ENCODE peak calls at places on chromosomes 5 and 9, in four cellular contexts. One of them, this sample, is unnamed.

GRCh38 chr9:15837079-15837679 is 284.3 kb downstream of the CCDC171 start:
- DNase-seq in K562: peak
- DNase-seq in HepG2: peak
- DNase-seq in GM12878: peak
- DNase-seq in this sample: peak

GRCh38 chr5:180299526-180299925 is 7.6 kb upstream of the MAPK9 start:
- DNase-seq in K562: no peak
- DNase-seq in HepG2: no peak
- DNase-seq in GM12878: no peak
- DNase-seq in this sample: no peak

GRCh38 chr9:128716581-128717254 is 7.2 kb downstream of the ZDHHC12 start:
- DNase-seq in K562: no peak
- DNase-seq in HepG2: no peak
- DNase-seq in GM12878: no peak
- DNase-seq in this sample: no peak

GRCh38 chr5:31186672-31187267 is 6.7 kb upstream of the CDH6 start:
- DNase-seq in K562: peak
- DNase-seq in HepG2: peak
- DNase-seq in GM12878: no peak
- DNase-seq in this sample: peak

GRCh38 chr5:179209359-179210150 is 135.7 kb downstream of the ADAMTS2 start:
- DNase-seq in K562: no peak
- DNase-seq in HepG2: no peak
- DNase-seq in GM12878: no peak
- DNase-seq in this sample: no peak

GRCh38 chr5:1010181-1010510 is 1.5 kb downstream of the NKD2 start:
- DNase-seq in K562: peak
- DNase-seq in HepG2: peak
- DNase-seq in GM12878: no peak
- DNase-seq in this sample: no peak

GRCh38 chr5:14400085-14400484 is 181.5 kb upstream of the OTULINL start:
- DNase-seq in K562: no peak
- DNase-seq in HepG2: no peak
- DNase-seq in GM12878: no peak
- DNase-seq in this sample: no peak

GRCh38 chr9:110443146-110443877 is 105.6 kb upstream of the TXNDC8 start:
- DNase-seq in K562: no peak
- DNase-seq in HepG2: peak
- DNase-seq in GM12878: no peak
- DNase-seq in this sample: no peak

GRCh38 chr5:74251106-74252032 is 389.2 kb downstream of the ENC1 start:
- DNase-seq in K562: peak
- DNase-seq in HepG2: peak
- DNase-seq in GM12878: no peak
- DNase-seq in this sample: no peak

GRCh38 chr5:115194671-115195070 is 25.0 kb upstream of the TRIM36 start:
- DNase-seq in K562: no peak
- DNase-seq in HepG2: peak
- DNase-seq in GM12878: no peak
- DNase-seq in this sample: no peak

GRCh38 chr5:147093138-147093537 is 141.7 kb upstream of the STK32A start:
- DNase-seq in K562: no peak
- DNase-seq in HepG2: no peak
- DNase-seq in GM12878: no peak
- DNase-seq in this sample: no peak

GRCh38 chr9:126504977-126505455 is 108.7 kb upstream of the LMX1B start:
- DNase-seq in K562: no peak
- DNase-seq in HepG2: no peak
- DNase-seq in GM12878: no peak
- DNase-seq in this sample: no peak

GRCh38 chr5:1661831-1662558 is 137.6 kb downstream of the MRPL36 start:
- DNase-seq in K562: no peak
- DNase-seq in HepG2: no peak
- DNase-seq in GM12878: no peak
- DNase-seq in this sample: no peak

GRCh38 chr9:36772449-36773370 is 200.0 kb downstream of the MELK start:
- DNase-seq in K562: no peak
- DNase-seq in HepG2: no peak
- DNase-seq in GM12878: no peak
- DNase-seq in this sample: no peak

GRCh38 chr9:134291452-134291881 is 34.8 kb upstream of the RXRA start:
- DNase-seq in K562: no peak
- DNase-seq in HepG2: peak
- DNase-seq in GM12878: no peak
- DNase-seq in this sample: no peak

GRCh38 chr5:55418994-55419991 is 111.5 kb downstream of the MTREX start:
- DNase-seq in K562: no peak
- DNase-seq in HepG2: peak
- DNase-seq in GM12878: no peak
- DNase-seq in this sample: no peak

GRCh38 chr9:4603830-4604229 is 58.3 kb upstream of the PLPP6 start:
- DNase-seq in K562: no peak
- DNase-seq in HepG2: no peak
- DNase-seq in GM12878: no peak
- DNase-seq in this sample: no peak

GRCh38 chr9:87545858-87546257 is 48.2 kb downstream of the DAPK1 start:
- DNase-seq in K562: no peak
- DNase-seq in HepG2: no peak
- DNase-seq in GM12878: no peak
- DNase-seq in this sample: no peak

GRCh38 chr5:82684153-82684552 is 393.0 kb downstream of the TMEM167A start:
- DNase-seq in K562: no peak
- DNase-seq in HepG2: no peak
- DNase-seq in GM12878: no peak
- DNase-seq in this sample: no peak

GRCh38 chr5:138946241-138946623 is 71.1 kb upstream of the LRRTM2 start:
- DNase-seq in K562: no peak
- DNase-seq in HepG2: no peak
- DNase-seq in GM12878: no peak
- DNase-seq in this sample: no peak

GRCh38 chr5:9288234-9288633 is 257.6 kb downstream of the SEMA5A start:
- DNase-seq in K562: no peak
- DNase-seq in HepG2: no peak
- DNase-seq in GM12878: no peak
- DNase-seq in this sample: no peak

GRCh38 chr5:78803386-78803785 is 154.8 kb upstream of the LHFPL2 start:
- DNase-seq in K562: no peak
- DNase-seq in HepG2: no peak
- DNase-seq in GM12878: no peak
- DNase-seq in this sample: no peak

GRCh38 chr5:42242210-42242609 is 181.0 kb upstream of the GHR start:
- DNase-seq in K562: no peak
- DNase-seq in HepG2: no peak
- DNase-seq in GM12878: no peak
- DNase-seq in this sample: no peak

GRCh38 chr5:159156839-159157238 is 52.5 kb downstream of the RNF145 start:
- DNase-seq in K562: peak
- DNase-seq in HepG2: peak
- DNase-seq in GM12878: peak
- DNase-seq in this sample: peak

GRCh38 chr5:118405650-118406061 is 582.7 kb downstream of the DTWD2 start:
- DNase-seq in K562: no peak
- DNase-seq in HepG2: no peak
- DNase-seq in GM12878: no peak
- DNase-seq in this sample: no peak

GRCh38 chr5:78056901-78057514 is 237.5 kb downstream of the AP3B1 start:
- DNase-seq in K562: no peak
- DNase-seq in HepG2: no peak
- DNase-seq in GM12878: no peak
- DNase-seq in this sample: no peak

GRCh38 chr5:112366987-112367386 is 52.1 kb downstream of the EPB41L4A start:
- DNase-seq in K562: peak
- DNase-seq in HepG2: peak
- DNase-seq in GM12878: no peak
- DNase-seq in this sample: peak

GRCh38 chr5:44245936-44246335 is 143.3 kb downstream of the FGF10 start:
- DNase-seq in K562: no peak
- DNase-seq in HepG2: no peak
- DNase-seq in GM12878: no peak
- DNase-seq in this sample: no peak

GRCh38 chr5:130496215-130496614 is 592.0 kb downstream of the CHSY3 start:
- DNase-seq in K562: no peak
- DNase-seq in HepG2: no peak
- DNase-seq in GM12878: no peak
- DNase-seq in this sample: no peak

GRCh38 chr9:96604005-96604320 is 15.7 kb downstream of the CDC14B start:
- DNase-seq in K562: no peak
- DNase-seq in HepG2: no peak
- DNase-seq in GM12878: no peak
- DNase-seq in this sample: no peak

GRCh38 chr9:93441181-93441580 is 10.3 kb upstream of the FAM120A start:
- DNase-seq in K562: no peak
- DNase-seq in HepG2: no peak
- DNase-seq in GM12878: no peak
- DNase-seq in this sample: no peak

GRCh38 chr5:54637654-54638053 is 120.1 kb downstream of the SNX18 start:
- DNase-seq in K562: no peak
- DNase-seq in HepG2: no peak
- DNase-seq in GM12878: no peak
- DNase-seq in this sample: no peak

GRCh38 chr9:137085918-137086530 is 761 bp upstream of the MAN1B1 start:
- DNase-seq in K562: peak
- DNase-seq in HepG2: no peak
- DNase-seq in GM12878: no peak
- DNase-seq in this sample: no peak

GRCh38 chr9:111178361-111179043 is 140.2 kb upstream of the LPAR1 start:
- DNase-seq in K562: no peak
- DNase-seq in HepG2: no peak
- DNase-seq in GM12878: no peak
- DNase-seq in this sample: no peak

GRCh38 chr5:116598871-116599270 is 24.2 kb upstream of the SEMA6A start:
- DNase-seq in K562: no peak
- DNase-seq in HepG2: no peak
- DNase-seq in GM12878: no peak
- DNase-seq in this sample: no peak

GRCh38 chr5:116595498-116595897 is 20.9 kb upstream of the SEMA6A start:
- DNase-seq in K562: no peak
- DNase-seq in HepG2: no peak
- DNase-seq in GM12878: no peak
- DNase-seq in this sample: no peak

GRCh38 chr5:116605310-116606070 is 30.9 kb upstream of the SEMA6A start:
- DNase-seq in K562: no peak
- DNase-seq in HepG2: no peak
- DNase-seq in GM12878: no peak
- DNase-seq in this sample: no peak

GRCh38 chr5:116600876-116601275 is 26.3 kb upstream of the SEMA6A start:
- DNase-seq in K562: no peak
- DNase-seq in HepG2: no peak
- DNase-seq in GM12878: no peak
- DNase-seq in this sample: no peak
- TF ChIP-seq FOXK2 in K562: no peak
- TF ChIP-seq FOXK2 in HepG2: no peak
- TF ChIP-seq FOXK2 in GM12878: no peak
- TF ChIP-seq FOXK2 in this sample: no peak

GRCh38 chr5:68259696-68260095 is 44.1 kb downstream of the PIK3R1 start:
- DNase-seq in K562: no peak
- DNase-seq in HepG2: no peak
- DNase-seq in GM12878: no peak
- DNase-seq in this sample: no peak

GRCh38 chr5:68261174-68262021 is 45.8 kb downstream of the PIK3R1 start:
- DNase-seq in K562: no peak
- DNase-seq in HepG2: no peak
- DNase-seq in GM12878: no peak
- DNase-seq in this sample: no peak

GRCh38 chr5:68257207-68257606 is 41.7 kb downstream of the PIK3R1 start:
- DNase-seq in K562: no peak
- DNase-seq in HepG2: no peak
- DNase-seq in GM12878: no peak
- DNase-seq in this sample: no peak

GRCh38 chr5:68260455-68260854 is 44.9 kb downstream of the PIK3R1 start:
- DNase-seq in K562: no peak
- DNase-seq in HepG2: no peak
- DNase-seq in GM12878: no peak
- DNase-seq in this sample: no peak

DNA sequence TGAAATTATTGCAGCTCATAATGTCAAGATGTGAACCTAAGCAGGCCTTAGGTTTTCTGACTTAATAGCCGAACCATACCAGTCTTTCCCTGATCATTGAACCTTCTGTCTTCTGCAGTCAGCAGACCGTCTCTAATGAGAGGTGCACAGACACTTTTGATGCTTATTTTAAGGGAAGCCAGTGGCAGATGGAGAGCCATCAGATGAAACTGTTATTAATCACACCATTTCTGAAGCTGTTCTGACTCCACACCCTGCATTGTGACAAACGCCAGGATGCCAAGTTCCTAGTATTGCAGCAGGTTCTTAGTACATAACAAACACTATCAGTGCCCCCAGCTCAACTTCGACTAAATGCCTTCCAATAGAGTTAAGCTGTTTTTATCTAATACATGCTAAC is 43.0 kb downstream of the PIK3R1 start:
- DNase-seq in K562: no peak
- DNase-seq in HepG2: no peak
- DNase-seq in GM12878: no peak
- DNase-seq in this sample: no peak
- TF ChIP-seq FOXM1 in K562: no peak
- TF ChIP-seq FOXM1 in HepG2: no peak
- TF ChIP-seq FOXM1 in GM12878: no peak
- TF ChIP-seq FOXM1 in this sample: no peak

GRCh38 chr9:33813712-33814641 is 3.0 kb upstream of the UBE2R2 start:
- DNase-seq in K562: peak
- DNase-seq in HepG2: peak
- DNase-seq in GM12878: no peak
- DNase-seq in this sample: peak
- TF ChIP-seq FOXK2 in K562: no peak
- TF ChIP-seq FOXK2 in HepG2: no peak
- TF ChIP-seq FOXK2 in GM12878: no peak
- TF ChIP-seq FOXK2 in this sample: no peak

DNA sequence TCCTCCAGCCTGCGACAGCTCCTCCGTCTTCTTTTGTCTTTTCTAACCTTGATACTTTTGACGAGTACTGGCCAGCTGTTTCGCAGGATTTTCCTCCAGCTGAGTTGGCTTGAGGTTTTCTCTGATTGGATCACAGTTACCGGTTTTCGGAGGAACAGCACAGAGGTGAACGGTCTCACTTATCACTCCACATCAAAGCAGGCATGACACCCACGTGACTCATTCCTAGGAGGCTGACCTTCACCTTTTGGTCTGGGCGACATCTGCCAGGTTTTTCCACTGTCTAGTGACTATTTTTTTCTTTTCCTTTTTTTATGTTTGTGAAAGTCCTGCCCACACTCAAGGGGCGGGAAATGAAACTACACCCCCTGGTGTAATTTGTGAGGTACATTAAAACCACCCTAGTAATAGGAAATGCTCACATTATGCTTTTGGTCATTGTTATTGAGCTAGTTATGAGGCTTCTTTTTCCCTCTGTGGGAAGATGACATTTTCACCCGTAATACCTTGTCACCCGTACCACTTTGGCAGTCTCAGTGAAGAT is 319.2 kb downstream of the GADD45G start:
- DNase-seq in K562: peak
- DNase-seq in HepG2: peak
- DNase-seq in GM12878: no peak
- DNase-seq in this sample: no peak
- TF ChIP-seq FOXM1 in K562: no peak
- TF ChIP-seq FOXM1 in HepG2: no peak
- TF ChIP-seq FOXM1 in GM12878: no peak
- TF ChIP-seq FOXM1 in this sample: no peak